ENCODE peak calls at places on chromosomes 13 and 19, in nine cellular contexts. V, X, A, N, W, Q, H, F and B are unnamed samples.
A peak's percentile ranks its signal among the peaks of the same experiment; 100 is the strongest.

GRCh38 chr19:29697523-29698261 is 17.4 kb downstream of the C19orf12 start:
- DNase-seq in V (no peak), X (no peak), A (no peak), N (no peak), W (no peak), Q (no peak), H (no peak), F (no peak), B (no peak)

GRCh38 chr19:56748443-56748842 is 76.9 kb upstream of the ZNF835 start:
- DNase-seq in V (no peak), X (no peak), A (no peak), N (no peak), W (no peak), Q (no peak), H (peak; percentile 30), F (peak; percentile 40), B (peak; percentile 44)

GRCh38 chr13:61136101-61136500 is 279.5 kb downstream of the PCDH20 start:
- DNase-seq in V (no peak), X (no peak), A (no peak), N (no peak), W (no peak), Q (no peak), H (peak; percentile 7), F (no peak), B (no peak)

GRCh38 chr19:30011051-30011578 is 69.1 kb downstream of the URI1 start:
- DNase-seq in V (no peak), X (no peak), A (no peak), N (no peak), W (no peak), Q (no peak), H (no peak), F (no peak), B (no peak)

GRCh38 chr13:30779608-30780007 is 44.3 kb downstream of the ALOX5AP start:
- DNase-seq in V (no peak), X (no peak), A (no peak), N (no peak), W (no peak), Q (no peak), H (no peak), F (no peak), B (no peak)

GRCh38 chr19:46670874-46671273 is 9.9 kb upstream of the DACT3 start:
- DNase-seq in V (no peak), X (no peak), A (no peak), N (no peak), W (no peak), Q (no peak), H (no peak), F (no peak), B (no peak)

GRCh38 chr13:31328549-31329229 is 128.9 kb downstream of the B3GLCT start:
- DNase-seq in V (peak; percentile 43), X (peak; percentile 23), A (no peak), N (no peak), W (no peak), Q (no peak), H (peak; percentile 6), F (no peak), B (no peak)

GRCh38 chr13:61664821-61665705 is 249.4 kb upstream of the PCDH20 start:
- DNase-seq in V (peak; percentile 65), X (peak; percentile 9), A (no peak), N (no peak), W (no peak), Q (no peak), H (peak; percentile 0), F (no peak), B (no peak)

GRCh38 chr19:18466354-18466753 is 28.4 kb upstream of the ISYNA1 start:
- DNase-seq in V (no peak), X (no peak), A (no peak), N (no peak), W (no peak), Q (no peak), H (no peak), F (no peak), B (no peak)

GRCh38 chr19:17159466-17160393 is 55.4 kb upstream of the USE1 start:
- DNase-seq in V (no peak), X (no peak), A (no peak), N (no peak), W (no peak), Q (no peak), H (no peak), F (no peak), B (no peak)

GRCh38 chr13:110877737-110878136 is 37.1 kb downstream of the ANKRD10 start:
- DNase-seq in V (no peak), X (no peak), A (no peak), N (no peak), W (no peak), Q (no peak), H (no peak), F (no peak), B (no peak)

GRCh38 chr19:53086949-53087348 is 16.3 kb downstream of the ZNF160 start:
- DNase-seq in V (peak; percentile 25), X (peak; percentile 58), A (peak; percentile 70), N (no peak), W (no peak), Q (no peak), H (peak; percentile 96), F (no peak), B (no peak)

GRCh38 chr19:56309511-56310185 is 5.0 kb downstream of the ZSCAN5A start:
- DNase-seq in V (peak; percentile 9), X (no peak), A (no peak), N (peak; percentile 48), W (peak; percentile 26), Q (no peak), H (peak; percentile 58), F (peak; percentile 80), B (peak; percentile 32)

GRCh38 chr19:6228523-6229215 is 51.1 kb downstream of the MLLT1 start:
- DNase-seq in V (peak; percentile 37), X (no peak), A (no peak), N (no peak), W (no peak), Q (no peak), H (no peak), F (no peak), B (no peak)

GRCh38 chr19:33376423-33376822 is 2.9 kb downstream of the CEBPG start:
- DNase-seq in V (peak; percentile 86), X (peak; percentile 72), A (no peak), N (peak; percentile 95), W (no peak), Q (peak; percentile 74), H (peak; percentile 84), F (no peak), B (no peak)

GRCh38 chr19:390386-391198 is 18.4 kb downstream of the C2CD4C start:
- DNase-seq in V (no peak), X (no peak), A (peak; percentile 31), N (no peak), W (no peak), Q (no peak), H (no peak), F (peak; percentile 39), B (no peak)

GRCh38 chr19:16076958-16077611 is 790 bp downstream of the TPM4 start:
- DNase-seq in V (no peak), X (no peak), A (peak; percentile 43), N (peak; percentile 78), W (no peak), Q (peak; percentile 86), H (peak; percentile 66), F (peak; percentile 70), B (peak; percentile 62)

GRCh38 chr19:32404939-32405430 is 585 bp upstream of the DPY19L3 start:
- DNase-seq in V (no peak), X (no peak), A (peak; percentile 56), N (peak; percentile 61), W (no peak), Q (peak; percentile 84), H (peak; percentile 52), F (no peak), B (no peak)

GRCh38 chr19:38736036-38736412 is 8.2 kb downstream of the CAPN12 start:
- DNase-seq in V (no peak), X (no peak), A (no peak), N (peak; percentile 57), W (peak; percentile 58), Q (peak; percentile 74), H (no peak), F (peak; percentile 77), B (no peak)
- H3K4me3 ChIP-seq in V (peak overlapping the region; percentile 21), X (peak overlapping the region; percentile 46), A (peak overlapping the region; percentile 24), N (peak overlapping the region; percentile 31), W (peak overlapping the region; percentile 40), Q (peak overlapping the region; percentile 30), H (peak overlapping the region; percentile 38), F (peak overlapping the region; percentile 35), B (peak overlapping the region; percentile 22)

GRCh38 chr19:48608798-48609263 is 2.3 kb downstream of the SPACA4 start:
- DNase-seq in V (peak; percentile 34), X (no peak), A (no peak), N (peak; percentile 60), W (peak; percentile 38), Q (peak; percentile 64), H (peak; percentile 52), F (peak; percentile 86), B (peak; percentile 55)
- H3K4me3 ChIP-seq in V (no peak overlapping the region), X (no peak overlapping the region), A (no peak overlapping the region), N (no peak overlapping the region), W (no peak overlapping the region), Q (no peak overlapping the region), H (no peak overlapping the region), F (no peak overlapping the region), B (no peak overlapping the region)

DNA sequence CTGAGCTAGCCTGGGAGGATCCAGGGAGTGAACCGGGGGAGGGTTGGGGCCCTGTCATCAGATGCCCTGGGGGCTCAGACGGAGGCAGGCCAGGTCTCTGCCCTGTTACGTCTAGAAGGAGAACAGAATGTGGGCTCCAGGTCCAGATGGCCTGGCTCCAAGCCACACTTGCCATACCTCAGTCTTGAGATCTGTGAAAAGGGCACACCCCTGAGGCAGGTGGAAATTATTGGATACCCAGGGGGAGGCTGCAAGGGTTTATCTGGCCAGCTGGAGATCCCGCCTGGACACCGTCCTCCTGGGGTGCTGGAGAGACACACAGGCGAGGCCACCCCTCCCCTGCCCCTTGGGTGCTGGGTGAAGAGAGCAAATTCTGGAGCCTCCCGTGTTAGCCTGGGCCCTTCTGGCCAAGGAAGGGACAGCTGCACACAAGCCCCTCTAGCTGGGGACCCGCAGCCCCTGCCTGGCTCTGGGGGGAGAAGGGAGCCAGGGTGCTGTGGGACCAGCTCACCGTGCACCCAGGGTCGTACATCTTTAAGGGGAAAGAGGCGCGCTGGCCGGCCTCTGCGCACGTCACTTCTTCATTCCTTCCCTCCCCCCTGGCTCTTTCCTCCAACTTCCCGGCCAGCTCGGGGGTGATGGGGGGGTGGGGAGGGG is 808 bp upstream of the NFIC start:
- DNase-seq in V (peak; percentile 13), X (no peak), A (no peak), N (peak; percentile 62), W (no peak), Q (peak; percentile 91), H (peak; percentile 76), F (peak; percentile 82), B (peak; percentile 73)
- H3K4me3 ChIP-seq in V (peak overlapping the region; percentile 79), X (peak overlapping the region; percentile 89), A (peak overlapping the region; percentile 69), N (peak overlapping the region; percentile 64), W (peak overlapping the region; percentile 58), Q (peak overlapping the region; percentile 98), H (peak overlapping the region; percentile 79), F (peak overlapping the region; percentile 67), B (peak overlapping the region; percentile 98)

GRCh38 chr19:45601115-45601514 is 897 bp downstream of the GPR4 start:
- DNase-seq in V (no peak), X (no peak), A (no peak), N (no peak), W (no peak), Q (no peak), H (no peak), F (no peak), B (no peak)
- H3K4me3 ChIP-seq in V (no peak overlapping the region), X (peak overlapping the region; percentile 27), A (peak overlapping the region; percentile 14), N (no peak overlapping the region), W (no peak overlapping the region), Q (peak overlapping the region; percentile 28), H (no peak overlapping the region), F (no peak overlapping the region), B (peak overlapping the region; percentile 39)

GRCh38 chr19:3276341-3276799 is 51.9 kb downstream of the CELF5 start:
- DNase-seq in V (no peak), X (no peak), A (no peak), N (peak; percentile 78), W (peak; percentile 39), Q (no peak), H (no peak), F (peak; percentile 86), B (peak; percentile 29)
- H3K4me3 ChIP-seq in V (no peak overlapping the region), X (no peak overlapping the region), A (no peak overlapping the region), N (no peak overlapping the region), W (no peak overlapping the region), Q (no peak overlapping the region), H (peak overlapping the region; percentile 18), F (no peak overlapping the region), B (no peak overlapping the region)